ENCODE peak calls at places on chromosome 2, in eight cellular contexts. B is RWPE1, M is activated B cell treated with CpG ODN at 0.5 μM for 24 hours, E is coronary artery, A is psoas muscle, O is foreskin fibroblast, X is A549, K is body of pancreas. Q is an unnamed sample.
A peak's percentile ranks its signal among the peaks of the same experiment; 100 is the strongest.

GRCh38 chr2:26461601-26462023 is 16.3 kb downstream of the OTOF start:
- DNase-seq in A (no peak), X (no peak), M (no peak), E (no peak), B (no peak), K (no peak), O (no peak), Q (no peak)

GRCh38 chr2:217996345-217996744 is 6.5 kb downstream of the TNS1 start:
- DNase-seq in O (peak; percentile 80), E (no peak), B (peak; percentile 64), K (peak; percentile 85), A (peak; percentile 63), X (no peak), M (no peak), Q (peak; percentile 57)

GRCh38 chr2:143225931-143226330 is 96.7 kb downstream of the ARHGAP15 start:
- DNase-seq in E (no peak), K (no peak), X (no peak), B (no peak), O (no peak), A (no peak), M (no peak), Q (no peak)

GRCh38 chr2:160427629-160428424 is 65.8 kb downstream of the RBMS1 start:
- DNase-seq in X (no peak), O (peak; percentile 75), K (peak; percentile 13), E (no peak), M (no peak), A (no peak), B (no peak), Q (peak; percentile 47)

GRCh38 chr2:74269667-74270066 is 71.3 kb downstream of the MTHFD2 start:
- DNase-seq in E (no peak), M (no peak), B (no peak), O (no peak), A (no peak), K (no peak), X (no peak), Q (no peak)

GRCh38 chr2:190216829-190217228 is 102.8 kb downstream of the HIBCH start:
- DNase-seq in E (no peak), X (no peak), A (peak; percentile 24), K (peak; percentile 17), O (no peak), B (no peak), M (no peak), Q (no peak)

GRCh38 chr2:221822416-221822815 is 250.3 kb upstream of the EPHA4 start:
- DNase-seq in K (no peak), B (no peak), M (no peak), E (no peak), O (no peak), X (no peak), A (no peak), Q (no peak)

GRCh38 chr2:127638361-127639110 is 7.4 kb upstream of the GPR17 start:
- DNase-seq in X (no peak), A (peak; percentile 30), O (no peak), E (no peak), K (no peak), B (no peak), M (no peak), Q (no peak)

GRCh38 chr2:10271946-10272345 is 30.8 kb upstream of the HPCAL1 start:
- DNase-seq in B (no peak), X (no peak), A (no peak), K (peak; percentile 77), E (peak; percentile 56), M (no peak), O (no peak), Q (no peak)

GRCh38 chr2:142796161-142796560 is 81.3 kb upstream of the KYNU start:
- DNase-seq in O (no peak), X (no peak), A (no peak), K (no peak), B (no peak), M (no peak), E (no peak), Q (no peak)

GRCh38 chr2:88874063-88874657 is 182.7 kb downstream of the RPIA start:
- DNase-seq in K (peak; percentile 62), O (peak; percentile 35), X (peak; percentile 30), M (no peak), A (no peak), B (peak; percentile 32), E (no peak), Q (peak; percentile 48)
- TF ChIP-seq CTCF in K (peak; percentile 70), O (peak; percentile 76), X (peak; percentile 91), M (no peak), A (peak; percentile 82), B (peak; percentile 74), E (peak; percentile 44), Q (peak; percentile 87)

GRCh38 chr2:100869146-100869545 is 49.2 kb downstream of the NPAS2 start:
- DNase-seq in O (no peak), K (no peak), A (no peak), X (no peak), B (no peak), E (no peak), M (no peak), Q (no peak)

GRCh38 chr2:100875516-100876230 is 55.7 kb downstream of the NPAS2 start:
- DNase-seq in K (peak; percentile 46), O (no peak), B (no peak), X (no peak), E (no peak), M (no peak), A (no peak), Q (no peak)

GRCh38 chr2:100868083-100868482 is 48.1 kb downstream of the NPAS2 start:
- DNase-seq in B (no peak), O (no peak), A (no peak), M (no peak), K (no peak), E (no peak), X (no peak), Q (no peak)

GRCh38 chr2:100865819-100866462 is 46.0 kb downstream of the NPAS2 start:
- DNase-seq in K (no peak), X (peak; percentile 35), O (peak; percentile 73), E (no peak), B (no peak), A (no peak), M (no peak), Q (peak; percentile 73)

GRCh38 chr2:100870652-100871531 is 51.0 kb downstream of the NPAS2 start:
- DNase-seq in X (no peak), A (no peak), M (no peak), O (no peak), B (no peak), K (no peak), E (no peak), Q (no peak)
- TF ChIP-seq CTCF in X (peak; percentile 22), A (no peak), M (no peak), O (peak; percentile 17), B (no peak), K (no peak), E (no peak), Q (peak; percentile 72)

DNA sequence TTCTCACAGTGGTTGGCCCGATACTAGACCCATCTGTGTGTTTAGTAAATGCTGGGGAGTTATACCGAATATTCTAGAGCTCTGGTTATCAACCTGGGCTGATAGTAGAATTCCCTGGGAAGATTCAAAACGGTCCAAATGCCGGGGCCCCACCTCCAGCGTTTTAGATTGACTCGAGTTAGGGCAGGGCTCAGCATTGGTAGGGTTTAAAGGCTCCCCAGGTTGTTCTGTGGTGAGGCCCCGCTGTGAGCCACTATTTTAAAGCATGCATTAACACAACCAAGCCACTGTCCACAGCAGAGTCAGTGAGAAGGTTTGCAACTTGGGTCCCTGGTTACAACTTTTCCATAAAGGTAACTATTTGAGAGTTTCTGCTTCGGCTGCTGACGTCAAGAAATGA is 73.6 kb downstream of the DYSF start:
- DNase-seq in O (no peak), X (no peak), E (no peak), M (no peak), B (no peak), A (no peak), K (no peak), Q (no peak)
- TF ChIP-seq CTCF in O (no peak), X (no peak), E (no peak), M (no peak), B (no peak), A (no peak), K (no peak), Q (no peak)

GRCh38 chr2:238597638-238598528 is 171.2 kb downstream of the ASB1 start:
- DNase-seq in A (no peak), O (no peak), K (no peak), M (no peak), X (no peak), E (no peak), B (no peak), Q (no peak)

GRCh38 chr2:238601433-238602222 is 174.9 kb downstream of the ASB1 start:
- DNase-seq in E (no peak), A (peak; percentile 74), O (peak; percentile 75), M (no peak), B (no peak), X (no peak), K (peak; percentile 20), Q (no peak)

GRCh38 chr2:238600506-238601432 is 174.0 kb downstream of the ASB1 start:
- DNase-seq in K (no peak), E (no peak), O (no peak), X (no peak), A (no peak), B (no peak), M (no peak), Q (no peak)

GRCh38 chr2:238598802-238599530 is 172.2 kb downstream of the ASB1 start:
- DNase-seq in E (no peak), M (no peak), B (no peak), X (no peak), A (no peak), O (no peak), K (no peak), Q (no peak)

DNA sequence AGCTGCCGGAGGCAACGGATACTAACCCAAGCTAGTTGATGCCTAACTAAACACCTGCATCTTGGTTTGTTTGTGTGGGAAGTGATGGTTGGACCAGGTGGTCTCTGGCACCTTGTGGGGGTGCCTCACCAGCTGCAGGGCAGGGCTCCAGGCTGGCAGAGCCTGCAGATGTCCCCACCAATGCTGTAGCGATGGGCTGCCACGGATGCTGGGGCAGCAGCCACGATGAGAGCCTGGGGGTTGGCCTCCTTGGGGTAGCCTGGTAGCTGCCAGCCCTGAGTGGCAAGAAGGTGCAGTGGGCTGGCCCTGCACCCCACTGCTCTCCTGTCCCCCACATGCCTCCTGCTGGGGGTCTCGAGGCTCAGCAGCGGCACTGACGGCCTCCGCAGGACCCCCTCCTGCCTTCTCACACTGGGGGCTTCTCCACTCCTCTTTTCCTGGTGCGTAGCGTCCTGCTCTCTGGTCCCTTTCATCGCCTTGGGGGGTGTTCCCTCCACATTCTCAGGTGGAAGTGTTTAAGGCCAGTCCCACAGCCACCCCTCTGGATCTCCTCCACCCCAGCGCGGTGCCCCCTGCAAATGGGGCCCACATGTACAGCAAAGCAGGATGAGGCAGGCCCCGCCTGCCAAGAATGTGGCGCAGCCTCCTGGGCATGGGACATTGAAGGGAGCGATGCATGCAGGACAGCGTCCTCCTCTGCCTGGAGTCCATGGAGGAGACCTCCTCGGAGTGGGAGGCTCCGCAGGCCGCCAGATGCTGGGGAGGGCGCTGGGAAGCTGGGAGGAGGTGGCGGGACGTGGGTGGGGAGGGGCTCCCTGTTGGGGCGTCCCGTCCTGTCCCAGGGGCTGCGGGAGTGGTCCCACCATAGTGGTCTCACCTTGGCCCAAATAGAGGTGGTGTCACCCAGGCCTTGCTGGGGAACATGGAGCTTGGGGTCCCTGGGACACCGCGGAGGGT is 173.1 kb downstream of the ASB1 start:
- DNase-seq in E (no peak), B (no peak), X (no peak), K (no peak), M (no peak), A (no peak), O (no peak), Q (no peak)
- TF ChIP-seq CTCF in E (no peak), B (no peak), X (no peak), K (no peak), M (no peak), A (no peak), O (no peak), Q (no peak)